ENCODE peak calls at places on chromosomes 12 and 14, in eight cellular contexts. K is Panc1, Q is BJ, H is RWPE1, J is tibial artery, G is astrocyte of the cerebellum, Z is testis, A is AG10803. U is an unnamed sample.

GRCh38 chr12:95605087-95605486 is 53.8 kb upstream of the USP44 start:
- DNase-seq in K (no peak), Q (no peak), H (peak), J (no peak), G (peak), Z (no peak), A (peak), U (peak)

GRCh38 chr14:98953544-98954346 is 318.3 kb downstream of the BCL11B start:
- DNase-seq in K (no peak), Q (no peak), H (peak), J (peak), G (peak), Z (no peak), A (peak), U (peak)

GRCh38 chr12:59637657-59638150 is 41.9 kb downstream of the SLC16A7 start:
- DNase-seq in K (no peak), Q (no peak), H (no peak), J (no peak), G (no peak), Z (no peak), A (no peak), U (no peak)

GRCh38 chr12:124867389-124867930 is 3.8 kb upstream of the SCARB1 start:
- DNase-seq in K (no peak), Q (no peak), H (peak), J (no peak), G (no peak), Z (no peak), A (peak), U (peak)

GRCh38 chr14:53285806-53286205 is 132.7 kb upstream of the DDHD1 start:
- DNase-seq in K (no peak), Q (no peak), H (no peak), J (no peak), G (no peak), Z (no peak), A (no peak), U (peak)

GRCh38 chr14:31326111-31326510 is 94.2 kb downstream of the HEATR5A start:
- DNase-seq in K (peak), Q (no peak), H (no peak), J (no peak), G (peak), Z (no peak), A (peak), U (peak)

GRCh38 chr12:93602897-93603668 is 30.6 kb downstream of the SOCS2 start:
- DNase-seq in K (no peak), Q (no peak), H (no peak), J (no peak), G (no peak), Z (peak), A (no peak), U (no peak)

GRCh38 chr12:106601031-106601430 is 18.2 kb downstream of the RFX4 start:
- DNase-seq in K (no peak), Q (no peak), H (no peak), J (no peak), G (no peak), Z (no peak), A (no peak), U (no peak)

GRCh38 chr12:89832336-89832735 is 123.7 kb upstream of the ATP2B1 start:
- DNase-seq in K (no peak), Q (no peak), H (no peak), J (no peak), G (no peak), Z (no peak), A (no peak), U (no peak)

GRCh38 chr12:2373307-2373706 is 320.5 kb downstream of the CACNA1C start:
- DNase-seq in K (no peak), Q (no peak), H (no peak), J (no peak), G (no peak), Z (no peak), A (no peak), U (no peak)

GRCh38 chr14:80567905-80568512 is 356.7 kb upstream of the DIO2 start:
- DNase-seq in K (no peak), Q (peak), H (peak), J (no peak), G (no peak), Z (no peak), A (peak), U (no peak)

GRCh38 chr12:69666798-69667197 is 32.3 kb downstream of the BEST3 start:
- DNase-seq in K (no peak), Q (no peak), H (no peak), J (no peak), G (no peak), Z (no peak), A (no peak), U (no peak)

GRCh38 chr12:66398931-66399625 is 96.8 kb downstream of the HELB start:
- DNase-seq in K (no peak), Q (no peak), H (no peak), J (no peak), G (no peak), Z (no peak), A (no peak), U (peak)

GRCh38 chr12:68772714-68773113 is 26.7 kb downstream of the SLC35E3 start:
- DNase-seq in K (no peak), Q (no peak), H (no peak), J (no peak), G (no peak), Z (no peak), A (no peak), U (no peak)

GRCh38 chr14:66401447-66402095 is 84.6 kb upstream of the CCDC196 start:
- DNase-seq in K (no peak), Q (no peak), H (peak), J (no peak), G (no peak), Z (no peak), A (no peak), U (peak)

GRCh38 chr14:71552809-71553208 is 379.4 kb upstream of the RGS6 start:
- DNase-seq in K (no peak), Q (no peak), H (no peak), J (no peak), G (no peak), Z (no peak), A (no peak), U (no peak)

GRCh38 chr14:90796319-90796718 is 19.9 kb downstream of the TTC7B start:
- DNase-seq in K (no peak), Q (no peak), H (no peak), J (no peak), G (no peak), Z (no peak), A (no peak), U (no peak)

GRCh38 chr12:132486168-132486567 is 3.8 kb upstream of the FBRSL1 start:
- DNase-seq in K (no peak), Q (no peak), H (no peak), J (no peak), G (no peak), Z (no peak), A (no peak), U (no peak)

GRCh38 chr14:34538871-34539406 is 562 bp downstream of the EAPP start:
- DNase-seq in K (no peak), Q (no peak), H (peak), J (no peak), G (no peak), Z (no peak), A (no peak), U (no peak)

GRCh38 chr12:11927311-11927935 is 143.3 kb upstream of the BCL2L14 start:
- DNase-seq in K (no peak), Q (no peak), H (no peak), J (no peak), G (peak), Z (no peak), A (no peak), U (peak)

DNA sequence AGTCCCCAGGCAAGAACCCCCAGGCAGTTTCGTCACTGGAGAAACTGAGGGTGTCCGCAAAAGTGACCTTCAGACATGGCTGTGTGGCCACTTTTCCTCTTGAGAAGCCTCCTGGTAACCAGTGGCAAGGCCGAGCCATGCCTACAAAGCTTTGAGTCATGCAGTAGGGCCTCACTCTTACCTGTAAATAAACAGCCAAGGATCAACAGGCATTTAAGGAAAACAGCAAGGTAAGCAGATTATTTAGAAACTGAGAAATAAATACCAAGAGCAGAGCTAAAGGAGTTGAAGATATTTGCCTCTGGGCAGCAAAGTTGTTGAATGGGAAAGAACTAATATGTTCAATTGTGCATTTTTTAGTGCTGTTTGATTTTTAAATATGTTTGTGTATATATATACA is 141.0 kb upstream of the BCL2L14 start:
- DNase-seq in K (no peak), Q (no peak), H (no peak), J (no peak), G (no peak), Z (no peak), A (no peak), U (no peak)
- TF ChIP-seq CTCF in K (no peak), Q (no peak), H (no peak), J (no peak), G (no peak), Z (no peak), A (no peak), U (no peak)

GRCh38 chr14:57526942-57527341 is 33.3 kb upstream of the CCDC198 start:
- DNase-seq in K (no peak), Q (no peak), H (no peak), J (no peak), G (no peak), Z (no peak), A (no peak), U (no peak)
- TF ChIP-seq CTCF in K (no peak), Q (no peak), H (no peak), J (no peak), G (no peak), Z (no peak), A (no peak), U (no peak)

GRCh38 chr12:130459916-130460315 is 122.2 kb downstream of the PIWIL1 start:
- DNase-seq in K (no peak), Q (no peak), H (no peak), J (no peak), G (no peak), Z (no peak), A (no peak), U (no peak)
- TF ChIP-seq CTCF in K (no peak), Q (no peak), H (no peak), J (no peak), G (no peak), Z (no peak), A (no peak), U (no peak)

GRCh38 chr14:27553820-27554219 is 956.0 kb upstream of the NOVA1 start:
- DNase-seq in K (no peak), Q (no peak), H (no peak), J (no peak), G (no peak), Z (no peak), A (no peak), U (peak)
- TF ChIP-seq CTCF in K (peak), Q (no peak), H (no peak), J (no peak), G (peak), Z (no peak), A (no peak), U (peak)

GRCh38 chr14:36099619-36100018 is 76.9 kb downstream of the PTCSC3 start:
- DNase-seq in K (no peak), Q (no peak), H (no peak), J (no peak), G (no peak), Z (no peak), A (no peak), U (no peak)

DNA sequence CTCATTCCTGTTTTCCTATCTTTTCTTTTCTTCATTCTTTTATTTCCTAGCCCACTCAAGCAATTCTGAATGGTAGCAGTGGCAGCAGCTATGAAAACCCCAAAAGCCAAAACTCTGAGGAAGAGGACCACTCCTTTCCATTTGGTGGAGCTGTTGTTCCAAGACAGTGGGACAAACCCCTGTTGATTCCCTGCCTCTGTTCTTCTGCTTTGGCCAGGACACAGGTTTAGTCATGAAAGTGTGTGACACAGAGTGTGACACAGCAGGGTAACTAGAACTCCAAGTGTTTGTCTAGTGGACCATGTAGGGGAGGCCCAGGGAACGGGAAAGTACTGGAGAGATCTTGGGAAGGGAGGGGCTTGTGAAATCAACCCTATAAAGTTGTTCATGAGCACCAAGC is 71.1 kb downstream of the PTCSC3 start:
- DNase-seq in K (no peak), Q (no peak), H (peak), J (no peak), G (no peak), Z (no peak), A (no peak), U (no peak)
- TF ChIP-seq CTCF in K (peak), Q (no peak), H (no peak), J (no peak), G (no peak), Z (no peak), A (peak), U (no peak)

DNA sequence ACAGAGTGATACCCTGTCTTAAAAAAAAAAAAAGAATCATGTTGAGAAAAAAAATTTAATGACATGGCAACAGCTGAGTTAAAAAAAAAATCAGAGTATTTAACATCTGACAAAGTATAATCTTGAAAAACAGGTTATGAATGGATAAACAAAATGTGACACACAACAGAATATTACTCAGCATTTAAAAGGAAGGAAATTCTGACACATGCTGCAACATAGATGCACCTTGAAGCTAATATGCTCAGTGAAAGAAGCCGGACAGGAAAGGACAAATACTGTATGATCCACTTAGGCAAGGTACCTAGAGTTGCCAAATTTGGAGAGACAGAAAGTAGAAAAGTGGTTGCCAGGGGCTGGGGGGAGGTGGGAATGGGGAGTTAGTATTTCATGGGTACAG is 19.4 kb upstream of the EIF2B2 start:
- DNase-seq in K (no peak), Q (no peak), H (no peak), J (no peak), G (no peak), Z (no peak), A (no peak), U (no peak)
- TF ChIP-seq CTCF in K (no peak), Q (no peak), H (no peak), J (no peak), G (no peak), Z (no peak), A (no peak), U (no peak)

DNA sequence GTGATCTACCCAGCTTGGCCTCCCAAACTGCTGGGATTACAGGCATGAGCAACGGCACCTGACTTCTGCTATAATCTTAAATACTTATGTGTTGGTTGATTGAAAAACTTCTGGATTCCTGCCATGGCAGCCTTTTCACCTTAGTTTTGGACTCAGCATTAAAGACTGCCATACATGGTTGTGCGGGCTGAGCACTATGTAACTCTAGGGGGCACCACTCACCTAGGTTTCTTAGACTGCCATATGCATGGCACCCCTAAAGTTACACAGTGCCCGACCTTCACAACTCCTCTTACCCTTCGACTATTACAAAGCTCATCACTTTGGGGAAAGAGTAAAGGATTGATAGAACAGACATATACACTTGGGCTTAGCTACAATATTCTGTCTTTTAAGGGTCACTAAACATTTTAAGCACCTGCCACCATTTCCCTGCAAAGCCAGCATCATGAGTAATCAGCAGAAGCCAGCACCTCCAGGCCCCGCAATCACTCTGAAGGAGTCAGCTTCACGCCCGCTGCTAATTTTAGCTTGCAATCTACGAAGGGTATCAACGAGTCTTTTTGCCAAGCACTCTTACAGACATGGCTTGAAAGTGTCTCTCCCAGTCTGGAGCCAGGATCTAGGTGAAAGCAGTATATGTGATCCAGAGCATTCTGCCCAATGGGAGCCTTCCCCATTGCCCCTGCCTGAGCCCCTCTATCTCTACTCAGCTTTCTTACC is 59.8 kb downstream of the SUDS3 start:
- DNase-seq in K (no peak), Q (no peak), H (no peak), J (no peak), G (no peak), Z (no peak), A (no peak), U (no peak)
- TF ChIP-seq CTCF in K (peak), Q (peak), H (peak), J (no peak), G (no peak), Z (no peak), A (no peak), U (no peak)

U was measured in fibroblast of pulmonary artery.